ENCODE peak calls at places on chromosome 22, in seven cellular contexts. S, M, W, I, C, L and Q are unnamed samples.

GRCh38 chr22:40237241-40237640 is 59.5 kb downstream of the TNRC6B start:
- DNase-seq in S (no peak), M (no peak), W (no peak), I (no peak), C (peak), L (no peak), Q (no peak)

GRCh38 chr22:17483670-17484372 is 79.5 kb upstream of the SLC25A18 start:
- DNase-seq in S (no peak), M (no peak), W (no peak), I (no peak), C (no peak), L (no peak), Q (no peak)

GRCh38 chr22:23184764-23185113 is 4.4 kb downstream of the BCR start:
- DNase-seq in S (no peak), M (no peak), W (no peak), I (no peak), C (no peak), L (no peak), Q (no peak)

GRCh38 chr22:27687984-27688545 is 113.5 kb downstream of the MN1 start:
- DNase-seq in S (no peak), M (peak), W (no peak), I (no peak), C (no peak), L (no peak), Q (no peak)

GRCh38 chr22:44701824-44702478 is at the start of gene PRR5:
- DNase-seq in S (peak), M (peak), W (peak), I (peak), C (no peak), L (peak), Q (peak)

GRCh38 chr22:46149493-46149997 is 781 bp upstream of the PPARA start:
- DNase-seq in S (no peak), M (no peak), W (no peak), I (no peak), C (no peak), L (peak), Q (no peak)

GRCh38 chr22:49699928-49700498 is 127.7 kb downstream of the BRD1 start:
- DNase-seq in S (no peak), M (no peak), W (no peak), I (no peak), C (no peak), L (peak), Q (no peak)

GRCh38 chr22:49364398-49364797 is 463.3 kb downstream of the BRD1 start:
- DNase-seq in S (no peak), M (no peak), W (no peak), I (no peak), C (no peak), L (no peak), Q (no peak)

GRCh38 chr22:39101226-39101625 is 4.2 kb downstream of the APOBEC3H start:
- DNase-seq in S (no peak), M (no peak), W (no peak), I (no peak), C (no peak), L (no peak), Q (no peak)

GRCh38 chr22:26894766-26895485 is 237.5 kb downstream of the MIAT start:
- DNase-seq in S (no peak), M (peak), W (no peak), I (peak), C (no peak), L (peak), Q (no peak)

GRCh38 chr22:38871360-38872171 is 450 bp downstream of the CBX6 start:
- DNase-seq in S (no peak), M (no peak), W (peak), I (no peak), C (no peak), L (peak), Q (no peak)

GRCh38 chr22:20602589-20603164 is 95.3 kb downstream of the MED15 start:
- DNase-seq in S (no peak), M (no peak), W (no peak), I (no peak), C (no peak), L (peak), Q (no peak)

GRCh38 chr22:43387815-43388214 is 24.0 kb upstream of the MPPED1 start:
- DNase-seq in S (no peak), M (no peak), W (no peak), I (no peak), C (no peak), L (no peak), Q (no peak)
- TF ChIP-seq JUND in S (no peak), M (no peak), W (no peak), I (no peak), C (no peak), L (no peak), Q (no peak)

DNA sequence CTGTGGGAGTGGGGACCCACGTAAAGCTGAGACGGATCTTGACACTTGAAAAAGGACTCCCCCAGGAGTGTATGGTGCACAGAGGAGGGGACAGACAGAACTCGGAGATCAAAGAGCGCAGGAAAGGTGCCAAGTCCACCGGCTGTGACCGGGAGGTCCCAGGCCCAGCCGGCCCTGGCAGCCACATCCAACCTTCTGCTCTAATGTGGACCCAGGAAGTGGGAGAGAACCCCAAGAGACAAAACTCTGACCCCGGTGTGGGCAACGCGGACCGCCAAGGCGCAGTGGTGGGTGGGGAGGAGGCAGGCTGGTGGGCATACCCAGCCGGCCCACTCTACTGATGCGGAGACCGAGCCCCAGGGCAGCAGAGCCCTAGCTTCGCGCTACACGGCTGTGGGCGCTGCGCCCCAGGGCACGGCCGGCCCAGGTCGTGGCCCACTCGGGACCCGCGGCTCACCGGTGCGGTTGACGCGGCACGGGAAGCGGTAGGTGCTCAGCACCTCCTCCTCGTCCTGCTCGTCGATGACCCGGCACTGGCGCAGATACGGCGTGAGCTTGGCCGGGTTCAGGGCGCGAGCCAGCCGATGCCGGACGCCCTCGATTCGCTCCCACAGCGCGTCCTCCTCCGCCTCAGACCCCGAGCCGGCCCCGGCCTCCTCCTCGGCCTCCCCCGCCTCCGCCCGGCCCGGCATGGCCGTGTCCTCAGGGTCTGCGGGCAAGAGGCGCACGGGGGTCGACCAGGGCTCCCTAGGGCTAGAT is 527 bp downstream of the CARD10 start:
- DNase-seq in S (peak), M (no peak), W (peak), I (no peak), C (no peak), L (peak), Q (no peak)
- TF ChIP-seq JUND in S (no peak), M (no peak), W (no peak), I (no peak), C (no peak), L (no peak), Q (no peak)

GRCh38 chr22:21946262-21946925 is 6.3 kb downstream of the PPM1F start:
- DNase-seq in S (no peak), M (no peak), W (peak), I (no peak), C (no peak), L (no peak), Q (no peak)

GRCh38 chr22:21943571-21944448 is 8.8 kb downstream of the PPM1F start:
- DNase-seq in S (no peak), M (no peak), W (no peak), I (no peak), C (no peak), L (no peak), Q (no peak)

GRCh38 chr22:21947040-21948014 is 5.3 kb downstream of the PPM1F start:
- DNase-seq in S (peak), M (peak), W (peak), I (no peak), C (no peak), L (peak), Q (no peak)

GRCh38 chr22:21942939-21943338 is 9.7 kb downstream of the PPM1F start:
- DNase-seq in S (no peak), M (no peak), W (no peak), I (no peak), C (no peak), L (no peak), Q (no peak)

GRCh38 chr22:21945453-21946261 is 7.0 kb downstream of the PPM1F start:
- DNase-seq in S (no peak), M (no peak), W (no peak), I (no peak), C (no peak), L (no peak), Q (no peak)
- TF ChIP-seq JUND in S (no peak), M (no peak), W (no peak), I (no peak), C (no peak), L (no peak), Q (no peak)

GRCh38 chr22:43000441-43001175 is 14.3 kb downstream of the PACSIN2 start:
- DNase-seq in S (no peak), M (no peak), W (peak), I (no peak), C (no peak), L (no peak), Q (no peak)

GRCh38 chr22:43002198-43002577 is 12.8 kb downstream of the PACSIN2 start:
- DNase-seq in S (no peak), M (no peak), W (no peak), I (no peak), C (no peak), L (no peak), Q (no peak)

GRCh38 chr22:43005106-43005505 is 9.8 kb downstream of the PACSIN2 start:
- DNase-seq in S (no peak), M (no peak), W (no peak), I (no peak), C (no peak), L (no peak), Q (no peak)

GRCh38 chr22:43004362-43005035 is 10.4 kb downstream of the PACSIN2 start:
- DNase-seq in S (no peak), M (peak), W (no peak), I (no peak), C (no peak), L (no peak), Q (no peak)

GRCh38 chr22:43001271-43002197 is 13.4 kb downstream of the PACSIN2 start:
- DNase-seq in S (no peak), M (peak), W (no peak), I (no peak), C (no peak), L (no peak), Q (no peak)
- TF ChIP-seq JUND in S (no peak), M (no peak), W (no peak), I (no peak), C (no peak), L (no peak), Q (no peak)

DNA sequence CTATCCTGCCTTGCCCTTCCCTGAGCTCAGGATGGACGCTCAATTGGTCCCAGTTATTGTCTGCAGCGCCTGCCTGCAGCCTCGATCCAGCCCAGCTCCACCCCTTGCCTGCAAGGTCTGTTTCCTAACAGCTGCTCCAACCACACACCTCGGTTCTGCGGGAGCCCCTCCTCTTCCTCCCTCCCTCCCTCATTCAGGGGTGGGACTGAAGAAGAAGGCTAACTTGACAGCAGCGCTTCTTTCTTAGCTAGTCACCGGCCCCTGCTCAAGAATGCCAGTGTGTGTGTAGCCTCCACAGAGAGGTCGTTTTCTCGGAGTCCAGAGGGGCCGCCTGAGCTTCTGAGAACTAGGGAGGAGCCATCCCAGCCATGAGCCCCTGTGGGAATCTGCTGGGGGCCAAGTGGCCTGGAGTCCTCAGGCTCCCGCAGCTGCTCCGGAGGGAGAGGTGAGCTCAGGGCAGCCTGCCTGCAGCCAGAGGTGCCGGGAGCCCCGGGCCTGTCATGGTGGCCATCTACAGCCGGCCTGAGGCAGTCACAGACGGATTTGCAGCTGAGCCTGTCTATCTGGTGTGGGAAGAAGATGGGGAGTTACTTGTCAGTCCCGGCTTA is 36.1 kb downstream of the LIMK2 start:
- DNase-seq in S (peak), M (no peak), W (peak), I (no peak), C (no peak), L (peak), Q (peak)
- TF ChIP-seq JUND in S (no peak), M (no peak), W (no peak), I (no peak), C (no peak), L (no peak), Q (no peak)

GRCh38 chr22:25364281-25364680 is 144.8 kb downstream of the CRYBB2 start:
- DNase-seq in S (no peak), M (no peak), W (no peak), I (no peak), C (no peak), L (no peak), Q (no peak)
- TF ChIP-seq JUND in S (no peak), M (no peak), W (no peak), I (no peak), C (no peak), L (no peak), Q (no peak)

DNA sequence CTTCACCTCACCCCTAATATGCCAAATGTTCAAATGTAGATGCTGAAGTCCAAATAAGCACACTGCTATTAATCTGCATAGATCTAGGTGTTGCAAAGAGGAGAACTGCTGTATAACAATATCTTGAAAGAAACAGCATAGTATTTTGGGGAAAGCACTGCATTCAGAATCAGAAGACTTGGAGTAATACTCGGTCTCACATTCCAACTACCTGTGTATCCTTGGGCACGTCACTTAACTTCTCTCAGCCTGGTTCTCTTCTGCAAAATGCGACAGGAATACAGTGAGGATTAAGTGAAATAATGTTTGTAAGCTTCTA is 332 bp upstream of the HMGXB4 start:
- DNase-seq in S (peak), M (no peak), W (no peak), I (no peak), C (no peak), L (no peak), Q (no peak)
- TF ChIP-seq JUND in S (no peak), M (no peak), W (no peak), I (no peak), C (no peak), L (no peak), Q (no peak)

GRCh38 chr22:32333141-32333768 is 24.4 kb upstream of the RFPL3 start:
- DNase-seq in S (no peak), M (no peak), W (no peak), I (no peak), C (no peak), L (peak), Q (no peak)
- TF ChIP-seq JUND in S (no peak), M (no peak), W (no peak), I (no peak), C (no peak), L (no peak), Q (no peak)